ENCODE peak calls at places on chromosomes 1 and 21, in eight cellular contexts. One of them, this sample, is unnamed. For H3K27me3, the result is how much of the 10 kb centered on the place peaks cover.

GRCh38 chr1:6358144-6358624 is 35.4 kb downstream of the ACOT7 start:
- DNase-seq in WERI-Rb-1: no peak
- DNase-seq in colonic mucosa: no peak
- DNase-seq in uterus: no peak
- DNase-seq in neural progenitor cell: no peak
- DNase-seq in endodermal cell: peak
- DNase-seq in breast epithelium: no peak
- DNase-seq in GM23338: no peak
- DNase-seq in this sample: no peak

GRCh38 chr1:116415699-116416533 is 42.9 kb downstream of the ATP1A1 start:
- DNase-seq in neural progenitor cell: peak
- DNase-seq in breast epithelium: peak
- DNase-seq in uterus: no peak
- DNase-seq in WERI-Rb-1: peak
- DNase-seq in GM23338: peak
- DNase-seq in endodermal cell: peak
- DNase-seq in colonic mucosa: peak
- DNase-seq in this sample: peak

GRCh38 chr1:152440635-152441471 is 26.8 kb upstream of the CRNN start:
- DNase-seq in colonic mucosa: peak
- DNase-seq in neural progenitor cell: peak
- DNase-seq in endodermal cell: peak
- DNase-seq in uterus: peak
- DNase-seq in GM23338: peak
- DNase-seq in breast epithelium: peak
- DNase-seq in WERI-Rb-1: peak
- DNase-seq in this sample: peak

GRCh38 chr21:42164064-42164789 is 54.7 kb upstream of the ABCG1 start:
- DNase-seq in colonic mucosa: peak
- DNase-seq in uterus: no peak
- DNase-seq in GM23338: peak
- DNase-seq in WERI-Rb-1: peak
- DNase-seq in endodermal cell: peak
- DNase-seq in neural progenitor cell: peak
- DNase-seq in breast epithelium: no peak
- DNase-seq in this sample: peak

GRCh38 chr1:18452550-18452949 is 28.2 kb upstream of the KLHDC7A start:
- DNase-seq in endodermal cell: peak
- DNase-seq in breast epithelium: no peak
- DNase-seq in colonic mucosa: peak
- DNase-seq in neural progenitor cell: peak
- DNase-seq in WERI-Rb-1: no peak
- DNase-seq in uterus: no peak
- DNase-seq in GM23338: peak
- DNase-seq in this sample: no peak

GRCh38 chr1:85417017-85417416 is 47.9 kb downstream of the DDAH1 start:
- DNase-seq in uterus: no peak
- DNase-seq in colonic mucosa: no peak
- DNase-seq in breast epithelium: no peak
- DNase-seq in neural progenitor cell: no peak
- DNase-seq in WERI-Rb-1: no peak
- DNase-seq in GM23338: peak
- DNase-seq in endodermal cell: no peak
- DNase-seq in this sample: no peak

GRCh38 chr1:213585402-213585801 is 402.4 kb upstream of the PROX1 start:
- DNase-seq in breast epithelium: no peak
- DNase-seq in uterus: no peak
- DNase-seq in neural progenitor cell: no peak
- DNase-seq in endodermal cell: peak
- DNase-seq in colonic mucosa: peak
- DNase-seq in WERI-Rb-1: no peak
- DNase-seq in GM23338: no peak
- DNase-seq in this sample: peak

GRCh38 chr1:83900530-83900929 is 98.4 kb downstream of the TTLL7 start:
- DNase-seq in WERI-Rb-1: no peak
- DNase-seq in neural progenitor cell: no peak
- DNase-seq in uterus: no peak
- DNase-seq in colonic mucosa: no peak
- DNase-seq in GM23338: no peak
- DNase-seq in breast epithelium: no peak
- DNase-seq in endodermal cell: no peak
- DNase-seq in this sample: no peak

GRCh38 chr1:182658055-182658454 is 26.3 kb downstream of the RGS8 start:
- DNase-seq in neural progenitor cell: no peak
- DNase-seq in uterus: no peak
- DNase-seq in breast epithelium: no peak
- DNase-seq in GM23338: no peak
- DNase-seq in endodermal cell: no peak
- DNase-seq in WERI-Rb-1: no peak
- DNase-seq in colonic mucosa: no peak
- DNase-seq in this sample: no peak

GRCh38 chr1:94579876-94580294 is 38.3 kb upstream of the F3 start:
- DNase-seq in endodermal cell: peak
- DNase-seq in GM23338: peak
- DNase-seq in colonic mucosa: no peak
- DNase-seq in neural progenitor cell: no peak
- DNase-seq in uterus: no peak
- DNase-seq in WERI-Rb-1: no peak
- DNase-seq in breast epithelium: no peak
- DNase-seq in this sample: no peak
- H3K27ac ChIP-seq in endodermal cell: no peak
- H3K27ac ChIP-seq in GM23338: no peak
- H3K27ac ChIP-seq in colonic mucosa: no peak
- H3K27ac ChIP-seq in neural progenitor cell: no peak
- H3K27ac ChIP-seq in uterus: no peak
- H3K27ac ChIP-seq in WERI-Rb-1: no peak
- H3K27ac ChIP-seq in breast epithelium: peak
- H3K27ac ChIP-seq in this sample: no peak

GRCh38 chr1:40251456-40251855 is 3.7 kb downstream of the TMCO2 start:
- DNase-seq in GM23338: no peak
- DNase-seq in colonic mucosa: no peak
- DNase-seq in endodermal cell: no peak
- DNase-seq in breast epithelium: no peak
- DNase-seq in neural progenitor cell: no peak
- DNase-seq in WERI-Rb-1: no peak
- DNase-seq in uterus: no peak
- DNase-seq in this sample: no peak
- H3K27me3 ChIP-seq in GM23338: under half
- H3K27me3 ChIP-seq in colonic mucosa: under half
- H3K27me3 ChIP-seq in endodermal cell: under half
- H3K27me3 ChIP-seq in breast epithelium: under half
- H3K27me3 ChIP-seq in neural progenitor cell: under half
- H3K27me3 ChIP-seq in WERI-Rb-1: under half
- H3K27me3 ChIP-seq in uterus: under half
- H3K27me3 ChIP-seq in this sample: under half

DNA sequence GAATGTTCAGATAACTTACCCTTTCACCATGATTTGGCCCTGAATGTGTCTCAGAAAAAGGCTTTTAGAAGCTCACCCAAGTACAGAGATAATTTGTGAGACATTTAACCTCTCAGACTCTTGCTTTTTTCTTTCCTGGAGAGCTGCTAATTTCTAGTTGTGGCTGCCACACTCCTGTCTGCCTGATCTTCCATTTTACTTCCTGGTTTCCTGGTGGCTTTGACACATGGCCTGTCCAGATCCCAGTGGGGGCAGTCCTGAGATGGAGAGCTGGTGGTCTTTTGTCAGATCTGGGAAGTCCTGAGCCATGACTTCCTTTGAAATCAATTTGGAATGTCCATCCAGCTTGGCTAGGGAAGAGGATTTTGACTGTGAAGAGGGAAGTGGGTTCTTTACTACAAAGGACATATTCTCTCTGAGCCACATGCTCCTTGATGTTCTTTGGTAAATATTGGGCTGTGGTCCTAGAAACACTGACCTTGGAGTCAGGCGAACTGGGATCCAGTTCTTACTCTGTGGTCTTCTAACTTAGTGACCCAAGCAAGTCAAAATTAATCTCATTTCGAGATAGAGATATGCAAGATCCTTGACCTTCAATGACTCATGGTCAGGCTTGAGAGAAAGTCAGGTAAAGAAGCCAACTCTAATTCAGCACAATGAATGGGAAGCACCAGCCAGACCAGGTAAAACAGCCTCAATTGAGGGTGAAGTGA is 78.0 kb upstream of the HSD17B7 start:
- DNase-seq in breast epithelium: no peak
- DNase-seq in WERI-Rb-1: no peak
- DNase-seq in endodermal cell: no peak
- DNase-seq in uterus: no peak
- DNase-seq in GM23338: no peak
- DNase-seq in neural progenitor cell: no peak
- DNase-seq in colonic mucosa: no peak
- DNase-seq in this sample: peak
- H3K4me3 ChIP-seq in breast epithelium: no peak
- H3K4me3 ChIP-seq in WERI-Rb-1: no peak
- H3K4me3 ChIP-seq in endodermal cell: no peak
- H3K4me3 ChIP-seq in uterus: no peak
- H3K4me3 ChIP-seq in GM23338: no peak
- H3K4me3 ChIP-seq in neural progenitor cell: no peak
- H3K4me3 ChIP-seq in colonic mucosa: no peak
- H3K4me3 ChIP-seq in this sample: no peak

DNA sequence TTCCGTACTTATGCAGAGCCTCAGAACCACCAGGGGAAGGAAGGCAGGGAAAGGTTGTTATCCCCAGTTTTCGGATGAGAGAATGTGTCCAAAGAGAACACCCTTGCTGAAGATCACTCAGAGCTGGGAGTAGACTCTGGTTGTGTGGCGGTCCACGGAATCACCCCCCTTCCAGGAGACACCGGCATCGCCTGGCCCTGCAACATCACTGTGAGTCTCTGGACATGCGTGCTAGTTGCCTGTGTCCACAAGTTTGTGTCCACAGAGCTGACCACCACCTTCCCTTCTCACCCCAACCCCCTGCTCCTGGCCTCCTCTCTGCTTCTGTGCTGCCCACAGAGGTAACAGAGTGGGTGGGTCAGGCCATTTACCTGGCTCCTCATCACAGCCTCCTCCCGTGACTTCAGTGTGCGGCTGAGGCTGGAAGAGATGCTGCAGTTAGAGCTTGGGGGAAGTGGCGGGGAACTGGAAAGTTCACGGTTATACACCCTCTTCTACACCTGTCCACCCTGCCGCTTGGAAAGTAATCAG is 7.3 kb downstream of the MYBPH start:
- DNase-seq in WERI-Rb-1: no peak
- DNase-seq in endodermal cell: no peak
- DNase-seq in breast epithelium: no peak
- DNase-seq in GM23338: no peak
- DNase-seq in colonic mucosa: no peak
- DNase-seq in neural progenitor cell: no peak
- DNase-seq in uterus: no peak
- DNase-seq in this sample: no peak
- H3K27ac ChIP-seq in WERI-Rb-1: no peak
- H3K27ac ChIP-seq in endodermal cell: no peak
- H3K27ac ChIP-seq in breast epithelium: no peak
- H3K27ac ChIP-seq in GM23338: no peak
- H3K27ac ChIP-seq in colonic mucosa: no peak
- H3K27ac ChIP-seq in neural progenitor cell: no peak
- H3K27ac ChIP-seq in uterus: no peak
- H3K27ac ChIP-seq in this sample: no peak

GRCh38 chr1:5226390-5226704 is 571.9 kb downstream of the AJAP1 start:
- DNase-seq in uterus: no peak
- DNase-seq in endodermal cell: peak
- DNase-seq in colonic mucosa: no peak
- DNase-seq in GM23338: no peak
- DNase-seq in WERI-Rb-1: no peak
- DNase-seq in neural progenitor cell: no peak
- DNase-seq in breast epithelium: no peak
- DNase-seq in this sample: no peak
- H3K27me3 ChIP-seq in uterus: under half
- H3K27me3 ChIP-seq in endodermal cell: under half
- H3K27me3 ChIP-seq in colonic mucosa: under half
- H3K27me3 ChIP-seq in GM23338: under half
- H3K27me3 ChIP-seq in WERI-Rb-1: under half
- H3K27me3 ChIP-seq in neural progenitor cell: half or more
- H3K27me3 ChIP-seq in breast epithelium: under half
- H3K27me3 ChIP-seq in this sample: under half

GRCh38 chr1:3650248-3651010 is 526 bp upstream of the WRAP73 start:
- DNase-seq in breast epithelium: no peak
- DNase-seq in GM23338: no peak
- DNase-seq in colonic mucosa: no peak
- DNase-seq in uterus: no peak
- DNase-seq in WERI-Rb-1: no peak
- DNase-seq in neural progenitor cell: no peak
- DNase-seq in endodermal cell: no peak
- DNase-seq in this sample: no peak
- H3K4me3 ChIP-seq in breast epithelium: peak
- H3K4me3 ChIP-seq in GM23338: peak
- H3K4me3 ChIP-seq in colonic mucosa: no peak
- H3K4me3 ChIP-seq in uterus: peak
- H3K4me3 ChIP-seq in WERI-Rb-1: peak
- H3K4me3 ChIP-seq in neural progenitor cell: peak
- H3K4me3 ChIP-seq in endodermal cell: peak
- H3K4me3 ChIP-seq in this sample: no peak

GRCh38 chr1:1335283-1335682 is 4.2 kb downstream of the TAS1R3 start:
- DNase-seq in WERI-Rb-1: no peak
- DNase-seq in uterus: no peak
- DNase-seq in colonic mucosa: no peak
- DNase-seq in neural progenitor cell: no peak
- DNase-seq in GM23338: no peak
- DNase-seq in breast epithelium: no peak
- DNase-seq in endodermal cell: no peak
- DNase-seq in this sample: no peak
- H3K27ac ChIP-seq in WERI-Rb-1: no peak
- H3K27ac ChIP-seq in uterus: no peak
- H3K27ac ChIP-seq in colonic mucosa: no peak
- H3K27ac ChIP-seq in neural progenitor cell: no peak
- H3K27ac ChIP-seq in GM23338: no peak
- H3K27ac ChIP-seq in breast epithelium: no peak
- H3K27ac ChIP-seq in endodermal cell: no peak
- H3K27ac ChIP-seq in this sample: no peak